ENCODE peak calls at places on chromosomes 12 and 14, in seven cellular contexts. D is A549, K is HepG2, N is lower leg skin, B is gastrocnemius medialis, E is HCT116, V is body of pancreas. H is an unnamed sample.
A peak's percentile ranks its signal among the peaks of the same experiment; 100 is the strongest.

GRCh38 chr14:62364161-62364560 is 601.9 kb downstream of the SNAPC1 start:
- DNase-seq in D (no peak), K (no peak), N (no peak), B (no peak), E (no peak), V (no peak), H (no peak)

GRCh38 chr12:12491634-12492033 is 71.0 kb downstream of the DUSP16 start:
- DNase-seq in D (no peak), K (no peak), N (no peak), B (no peak), E (no peak), V (no peak), H (no peak)

GRCh38 chr14:69270795-69271708 is 11.1 kb downstream of the GALNT16 start:
- DNase-seq in D (no peak), K (no peak), N (no peak), B (no peak), E (no peak), V (no peak), H (no peak)

GRCh38 chr12:68446896-68447806 is 115.0 kb upstream of the MDM1 start:
- DNase-seq in D (no peak), K (no peak), N (no peak), B (no peak), E (no peak), V (no peak), H (no peak)

GRCh38 chr12:78087363-78087675 is 256.6 kb downstream of the NAV3 start:
- DNase-seq in D (no peak), K (no peak), N (no peak), B (no peak), E (no peak), V (no peak), H (no peak)

GRCh38 chr12:106839343-106839742 is 64.9 kb downstream of the RIC8B start:
- DNase-seq in D (no peak), K (no peak), N (no peak), B (no peak), E (no peak), V (no peak), H (no peak)

GRCh38 chr12:83954939-83955601 is 957.5 kb downstream of the SLC6A15 start:
- DNase-seq in D (no peak), K (no peak), N (no peak), B (no peak), E (peak; percentile 22), V (no peak), H (no peak)

GRCh38 chr12:66279127-66279712 is 23.1 kb upstream of the HELB start:
- DNase-seq in D (peak; percentile 21), K (peak; percentile 27), N (no peak), B (no peak), E (peak; percentile 33), V (no peak), H (no peak)

GRCh38 chr14:77246784-77247183 is 24.2 kb downstream of the NGB start:
- DNase-seq in D (no peak), K (no peak), N (no peak), B (no peak), E (no peak), V (no peak), H (no peak)

GRCh38 chr14:77248666-77249065 is 22.3 kb downstream of the NGB start:
- DNase-seq in D (no peak), K (no peak), N (no peak), B (no peak), E (no peak), V (no peak), H (peak; percentile 38)

GRCh38 chr14:77250927-77251326 is 20.1 kb downstream of the NGB start:
- DNase-seq in D (no peak), K (no peak), N (no peak), B (no peak), E (no peak), V (no peak), H (no peak)

GRCh38 chr14:77251870-77252269 is 19.1 kb downstream of the NGB start:
- DNase-seq in D (no peak), K (no peak), N (no peak), B (no peak), E (no peak), V (no peak), H (no peak)

GRCh38 chr14:77249286-77249685 is 21.7 kb downstream of the NGB start:
- DNase-seq in D (no peak), K (no peak), N (no peak), B (no peak), E (no peak), V (no peak), H (no peak)
- TF ChIP-seq POLR2A in D (no peak), K (no peak), N (no peak), B (no peak), E (no peak), V (no peak), H (no peak)

GRCh38 chr12:104216461-104217058 is 981 bp downstream of the TXNRD1 start:
- DNase-seq in D (no peak), K (no peak), N (no peak), B (no peak), E (no peak), V (no peak), H (no peak)

GRCh38 chr12:104218935-104219334 is 3.4 kb downstream of the TXNRD1 start:
- DNase-seq in D (no peak), K (no peak), N (no peak), B (no peak), E (peak; percentile 19), V (no peak), H (no peak)

GRCh38 chr12:104212516-104212915 is 3.1 kb upstream of the TXNRD1 start:
- DNase-seq in D (no peak), K (no peak), N (no peak), B (no peak), E (no peak), V (no peak), H (no peak)

GRCh38 chr12:104213952-104214351 is 1.6 kb upstream of the TXNRD1 start:
- DNase-seq in D (no peak), K (no peak), N (no peak), B (no peak), E (no peak), V (no peak), H (peak; percentile 45)

DNA sequence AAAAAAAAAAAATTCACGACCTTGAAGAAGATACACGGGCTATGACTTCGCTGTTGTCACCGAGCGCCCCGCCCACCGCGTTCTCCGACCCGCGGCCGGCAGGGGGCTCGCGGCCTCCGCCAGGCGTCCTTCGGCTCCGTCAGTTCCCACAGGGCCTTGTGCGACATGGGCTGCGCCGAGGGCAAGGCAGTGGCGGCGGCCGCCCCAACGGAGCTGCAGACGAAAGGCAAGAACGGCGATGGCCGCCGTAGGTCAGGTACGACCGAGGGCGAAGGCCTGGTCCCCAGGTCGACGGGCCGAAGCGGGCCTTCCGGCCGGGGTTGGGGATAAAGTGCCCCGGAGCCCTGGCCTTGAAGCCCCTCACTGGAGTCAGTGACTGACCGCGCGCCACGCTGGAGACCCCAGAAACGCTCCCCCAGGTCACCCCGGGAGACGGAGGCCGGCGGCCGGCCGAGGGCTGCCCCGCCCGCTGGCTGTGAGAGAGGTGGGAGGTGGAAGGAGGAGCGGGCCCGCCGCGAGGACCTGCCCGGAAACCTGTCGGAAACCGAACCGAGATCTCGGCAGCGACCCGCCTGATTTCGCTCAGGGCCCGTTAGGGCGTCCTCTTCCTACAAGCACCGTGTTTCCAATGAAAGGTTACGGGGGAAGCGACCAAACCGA is at the start of gene TXNRD1:
- DNase-seq in D (peak; percentile 93), K (peak; percentile 30), N (peak; percentile 95), B (peak; percentile 58), E (peak; percentile 56), V (peak; percentile 75), H (no peak)
- TF ChIP-seq POLR2A in D (peak; percentile 82), K (no peak), N (no peak), B (no peak), E (no peak), V (peak; percentile 47), H (no peak)

GRCh38 chr12:131930510-131930909 is 1.4 kb downstream of the PUS1 start:
- DNase-seq in D (no peak), K (no peak), N (no peak), B (no peak), E (no peak), V (no peak), H (no peak)

GRCh38 chr12:131934535-131934934 is 5.5 kb downstream of the PUS1 start:
- DNase-seq in D (no peak), K (no peak), N (no peak), B (no peak), E (no peak), V (no peak), H (no peak)

GRCh38 chr12:131929530-131930456 is 717 bp downstream of the PUS1 start:
- DNase-seq in D (peak; percentile 50), K (no peak), N (no peak), B (no peak), E (no peak), V (no peak), H (no peak)

GRCh38 chr12:131928765-131929529 is at the start of gene PUS1:
- DNase-seq in D (peak; percentile 95), K (peak; percentile 88), N (peak; percentile 98), B (peak; percentile 92), E (peak; percentile 86), V (peak; percentile 95), H (peak; percentile 98)

DNA sequence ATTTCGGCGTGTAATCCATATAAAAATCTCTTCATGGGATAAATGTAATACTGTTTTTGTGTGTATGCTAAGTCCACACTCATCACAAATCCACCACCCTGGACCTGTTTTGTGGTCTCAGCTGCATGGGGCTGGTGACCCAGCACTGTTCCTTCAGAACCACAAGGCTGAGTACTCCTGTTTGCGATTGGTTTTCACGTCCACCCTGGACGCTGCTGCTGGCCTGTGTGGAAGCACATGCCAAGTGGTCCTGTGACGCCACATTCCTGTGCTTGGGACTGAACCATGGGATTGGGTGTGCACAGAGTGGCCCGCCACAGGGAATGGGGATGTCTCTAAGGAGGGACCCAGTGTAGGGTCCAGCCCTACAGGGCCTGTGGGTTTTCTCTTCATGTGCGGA is 4.3 kb downstream of the PUS1 start:
- DNase-seq in D (no peak), K (no peak), N (no peak), B (no peak), E (no peak), V (no peak), H (no peak)
- TF ChIP-seq POLR2A in D (no peak), K (no peak), N (no peak), B (no peak), E (no peak), V (no peak), H (no peak)

GRCh38 chr12:54413284-54414190 is 5.5 kb downstream of the ITGA5 start:
- DNase-seq in D (no peak), K (no peak), N (no peak), B (no peak), E (no peak), V (no peak), H (no peak)

GRCh38 chr12:54414191-54414525 is 4.9 kb downstream of the ITGA5 start:
- DNase-seq in D (no peak), K (no peak), N (no peak), B (no peak), E (no peak), V (no peak), H (no peak)

GRCh38 chr12:54411398-54412241 is 7.4 kb downstream of the ITGA5 start:
- DNase-seq in D (no peak), K (no peak), N (peak; percentile 96), B (peak; percentile 40), E (no peak), V (no peak), H (peak; percentile 90)

GRCh38 chr12:54412786-54413185 is 6.3 kb downstream of the ITGA5 start:
- DNase-seq in D (no peak), K (no peak), N (no peak), B (no peak), E (no peak), V (no peak), H (no peak)

DNA sequence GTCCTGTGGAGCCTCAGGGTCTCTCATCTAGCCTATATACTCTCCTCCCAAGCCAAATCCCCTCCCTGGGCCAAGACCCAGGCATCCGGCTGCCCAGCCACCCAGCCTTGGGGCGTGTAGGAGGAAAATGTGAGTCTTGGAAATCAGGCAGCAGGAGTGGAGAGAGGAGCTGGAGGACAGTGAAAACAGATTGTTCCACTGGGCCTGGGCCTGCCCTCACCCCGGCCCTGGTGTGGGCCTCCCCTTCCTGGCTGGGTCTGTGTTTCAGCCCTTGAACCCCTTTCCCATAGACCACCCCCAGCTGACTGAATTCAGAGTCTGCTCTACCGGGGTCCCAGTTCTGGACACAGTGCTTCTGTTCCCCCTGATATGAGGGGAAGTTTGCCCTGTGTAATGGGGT is 6.7 kb downstream of the ITGA5 start:
- DNase-seq in D (no peak), K (no peak), N (no peak), B (no peak), E (no peak), V (no peak), H (no peak)
- TF ChIP-seq POLR2A in D (no peak), K (no peak), N (no peak), B (no peak), E (no peak), V (no peak), H (no peak)